ENCODE peak calls at places on chromosomes 7 and 10, in six cellular contexts. One of them, this sample, is unnamed.

GRCh38 chr7:78039791-78040776 is 241.5 kb downstream of the PHTF2 start:
- DNase-seq in C1 segment of cervical spinal cord: no peak
- DNase-seq in activated B cell treated with CpG ODN at 0.5 μM for 24 hours: peak
- DNase-seq in Calu3: no peak
- DNase-seq in tibial nerve: no peak
- DNase-seq in hippocampal formation: no peak
- DNase-seq in this sample: no peak

GRCh38 chr10:4053940-4054339 is 268.9 kb upstream of the KLF6 start:
- DNase-seq in hippocampal formation: no peak
- DNase-seq in Calu3: no peak
- DNase-seq in activated B cell treated with CpG ODN at 0.5 μM for 24 hours: no peak
- DNase-seq in tibial nerve: no peak
- DNase-seq in C1 segment of cervical spinal cord: no peak
- DNase-seq in this sample: no peak

GRCh38 chr7:114295522-114295921 is 119.1 kb upstream of the FOXP2 start:
- DNase-seq in C1 segment of cervical spinal cord: no peak
- DNase-seq in activated B cell treated with CpG ODN at 0.5 μM for 24 hours: no peak
- DNase-seq in tibial nerve: no peak
- DNase-seq in hippocampal formation: no peak
- DNase-seq in Calu3: no peak
- DNase-seq in this sample: no peak

GRCh38 chr7:27868117-27868516 is 128.2 kb downstream of the TAX1BP1 start:
- DNase-seq in C1 segment of cervical spinal cord: no peak
- DNase-seq in Calu3: no peak
- DNase-seq in tibial nerve: no peak
- DNase-seq in hippocampal formation: no peak
- DNase-seq in activated B cell treated with CpG ODN at 0.5 μM for 24 hours: no peak
- DNase-seq in this sample: no peak

GRCh38 chr10:27678166-27678565 is 67.5 kb downstream of the MKX start:
- DNase-seq in tibial nerve: no peak
- DNase-seq in hippocampal formation: no peak
- DNase-seq in C1 segment of cervical spinal cord: no peak
- DNase-seq in Calu3: no peak
- DNase-seq in activated B cell treated with CpG ODN at 0.5 μM for 24 hours: no peak
- DNase-seq in this sample: no peak

GRCh38 chr10:62540389-62540788 is 166.2 kb downstream of the ZNF365 start:
- DNase-seq in Calu3: no peak
- DNase-seq in hippocampal formation: no peak
- DNase-seq in tibial nerve: no peak
- DNase-seq in activated B cell treated with CpG ODN at 0.5 μM for 24 hours: no peak
- DNase-seq in C1 segment of cervical spinal cord: no peak
- DNase-seq in this sample: no peak

GRCh38 chr10:129881641-129882040 is 82.4 kb downstream of the EBF3 start:
- DNase-seq in activated B cell treated with CpG ODN at 0.5 μM for 24 hours: no peak
- DNase-seq in hippocampal formation: no peak
- DNase-seq in Calu3: no peak
- DNase-seq in tibial nerve: no peak
- DNase-seq in C1 segment of cervical spinal cord: no peak
- DNase-seq in this sample: no peak

GRCh38 chr7:150447966-150448788 is 2.3 kb upstream of the GIMAP8 start:
- DNase-seq in activated B cell treated with CpG ODN at 0.5 μM for 24 hours: no peak
- DNase-seq in hippocampal formation: no peak
- DNase-seq in C1 segment of cervical spinal cord: no peak
- DNase-seq in Calu3: no peak
- DNase-seq in tibial nerve: no peak
- DNase-seq in this sample: no peak

GRCh38 chr7:136134503-136134902 is 157.3 kb upstream of the MTPN start:
- DNase-seq in hippocampal formation: no peak
- DNase-seq in C1 segment of cervical spinal cord: no peak
- DNase-seq in Calu3: no peak
- DNase-seq in activated B cell treated with CpG ODN at 0.5 μM for 24 hours: no peak
- DNase-seq in tibial nerve: no peak
- DNase-seq in this sample: no peak

GRCh38 chr10:6269953-6270867 is 67.5 kb downstream of the PFKFB3 start:
- DNase-seq in Calu3: no peak
- DNase-seq in activated B cell treated with CpG ODN at 0.5 μM for 24 hours: peak
- DNase-seq in C1 segment of cervical spinal cord: no peak
- DNase-seq in hippocampal formation: no peak
- DNase-seq in tibial nerve: no peak
- DNase-seq in this sample: no peak

GRCh38 chr7:157793973-157794763 is 457.4 kb downstream of the DNAJB6 start:
- DNase-seq in Calu3: no peak
- DNase-seq in C1 segment of cervical spinal cord: no peak
- DNase-seq in activated B cell treated with CpG ODN at 0.5 μM for 24 hours: no peak
- DNase-seq in hippocampal formation: no peak
- DNase-seq in tibial nerve: no peak
- DNase-seq in this sample: no peak

GRCh38 chr7:130353196-130353595 is 8.6 kb downstream of the CPA5 start:
- DNase-seq in tibial nerve: no peak
- DNase-seq in hippocampal formation: no peak
- DNase-seq in Calu3: no peak
- DNase-seq in C1 segment of cervical spinal cord: no peak
- DNase-seq in activated B cell treated with CpG ODN at 0.5 μM for 24 hours: no peak
- DNase-seq in this sample: no peak

GRCh38 chr10:3100093-3100792 is 32.9 kb downstream of the PFKP start:
- DNase-seq in activated B cell treated with CpG ODN at 0.5 μM for 24 hours: no peak
- DNase-seq in tibial nerve: no peak
- DNase-seq in hippocampal formation: no peak
- DNase-seq in C1 segment of cervical spinal cord: no peak
- DNase-seq in Calu3: no peak
- DNase-seq in this sample: no peak

GRCh38 chr7:138151731-138152577 is 75.7 kb downstream of the AKR1D1 start:
- DNase-seq in tibial nerve: peak
- DNase-seq in C1 segment of cervical spinal cord: no peak
- DNase-seq in Calu3: no peak
- DNase-seq in activated B cell treated with CpG ODN at 0.5 μM for 24 hours: no peak
- DNase-seq in hippocampal formation: no peak
- DNase-seq in this sample: no peak

GRCh38 chr7:24637021-24637420 is 63.8 kb downstream of the PALS2 start:
- DNase-seq in C1 segment of cervical spinal cord: no peak
- DNase-seq in activated B cell treated with CpG ODN at 0.5 μM for 24 hours: no peak
- DNase-seq in hippocampal formation: no peak
- DNase-seq in tibial nerve: no peak
- DNase-seq in Calu3: no peak
- DNase-seq in this sample: no peak

GRCh38 chr10:124032982-124033886 is 60.2 kb downstream of the CHST15 start:
- DNase-seq in Calu3: no peak
- DNase-seq in C1 segment of cervical spinal cord: no peak
- DNase-seq in tibial nerve: no peak
- DNase-seq in activated B cell treated with CpG ODN at 0.5 μM for 24 hours: no peak
- DNase-seq in hippocampal formation: no peak
- DNase-seq in this sample: no peak

GRCh38 chr7:36312915-36313334 is 76.7 kb upstream of the ANLN start:
- DNase-seq in Calu3: no peak
- DNase-seq in activated B cell treated with CpG ODN at 0.5 μM for 24 hours: no peak
- DNase-seq in C1 segment of cervical spinal cord: no peak
- DNase-seq in hippocampal formation: no peak
- DNase-seq in tibial nerve: no peak
- DNase-seq in this sample: no peak

GRCh38 chr7:138316421-138317043 is 143.5 kb upstream of the TRIM24 start:
- DNase-seq in hippocampal formation: no peak
- DNase-seq in activated B cell treated with CpG ODN at 0.5 μM for 24 hours: no peak
- DNase-seq in Calu3: no peak
- DNase-seq in tibial nerve: no peak
- DNase-seq in C1 segment of cervical spinal cord: no peak
- DNase-seq in this sample: no peak

GRCh38 chr7:964401-965231 is 10.1 kb upstream of the ADAP1 start:
- DNase-seq in activated B cell treated with CpG ODN at 0.5 μM for 24 hours: no peak
- DNase-seq in C1 segment of cervical spinal cord: peak
- DNase-seq in hippocampal formation: peak
- DNase-seq in tibial nerve: peak
- DNase-seq in Calu3: no peak
- DNase-seq in this sample: no peak

GRCh38 chr7:76129366-76129765 is 72.3 kb upstream of the SRRM3 start:
- DNase-seq in Calu3: no peak
- DNase-seq in C1 segment of cervical spinal cord: no peak
- DNase-seq in activated B cell treated with CpG ODN at 0.5 μM for 24 hours: no peak
- DNase-seq in hippocampal formation: no peak
- DNase-seq in tibial nerve: no peak
- DNase-seq in this sample: no peak

GRCh38 chr7:105387621-105388372 is 924 bp downstream of the SRPK2 start:
- DNase-seq in Calu3: peak
- DNase-seq in hippocampal formation: peak
- DNase-seq in tibial nerve: peak
- DNase-seq in C1 segment of cervical spinal cord: peak
- DNase-seq in activated B cell treated with CpG ODN at 0.5 μM for 24 hours: peak
- DNase-seq in this sample: peak

GRCh38 chr10:96500519-96500918 is 13.2 kb downstream of the TLL2 start:
- DNase-seq in hippocampal formation: no peak
- DNase-seq in activated B cell treated with CpG ODN at 0.5 μM for 24 hours: no peak
- DNase-seq in C1 segment of cervical spinal cord: no peak
- DNase-seq in Calu3: no peak
- DNase-seq in tibial nerve: no peak
- DNase-seq in this sample: no peak

GRCh38 chr7:108076141-108076540 is 54.0 kb downstream of the LAMB4 start:
- DNase-seq in activated B cell treated with CpG ODN at 0.5 μM for 24 hours: no peak
- DNase-seq in hippocampal formation: no peak
- DNase-seq in Calu3: no peak
- DNase-seq in tibial nerve: no peak
- DNase-seq in C1 segment of cervical spinal cord: no peak
- DNase-seq in this sample: no peak

GRCh38 chr7:137754076-137754851 is 92.5 kb downstream of the DGKI start:
- DNase-seq in hippocampal formation: no peak
- DNase-seq in Calu3: no peak
- DNase-seq in activated B cell treated with CpG ODN at 0.5 μM for 24 hours: no peak
- DNase-seq in tibial nerve: no peak
- DNase-seq in C1 segment of cervical spinal cord: no peak
- DNase-seq in this sample: no peak

GRCh38 chr10:50431118-50431517 is 179.8 kb upstream of the ASAH2 start:
- DNase-seq in tibial nerve: no peak
- DNase-seq in activated B cell treated with CpG ODN at 0.5 μM for 24 hours: no peak
- DNase-seq in C1 segment of cervical spinal cord: no peak
- DNase-seq in Calu3: no peak
- DNase-seq in hippocampal formation: no peak
- DNase-seq in this sample: no peak

This sample was measured in anterior cingulate cortex.